ENCODE peak calls at places on chromosomes 12 and 14, in nine cellular contexts. Y is heart right ventricle; A is neuronal stem cell; N is PC-9; B is ascending aorta; M is A549; G is tibial artery; O is CD8-positive, alpha-beta memory T cell; C is heart left ventricle. L is an unnamed sample.

GRCh38 chr12:126493366-126494108 is 1428.3 kb downstream of the AACS start:
- DNase-seq in A (no peak), C (no peak), M (no peak), O (no peak), N (peak; percentile 78), B (no peak), G (no peak), Y (no peak), L (no peak)

GRCh38 chr14:75011356-75012097 is 8.8 kb downstream of the EIF2B2 start:
- DNase-seq in B (no peak), M (no peak), Y (no peak), G (no peak), A (no peak), O (no peak), C (no peak), N (no peak), L (peak; percentile 66)

GRCh38 chr14:104428860-104429259 is 150.7 kb upstream of the C14orf180 start:
- DNase-seq in B (no peak), Y (no peak), G (no peak), O (no peak), N (no peak), C (no peak), M (no peak), A (no peak), L (no peak)

GRCh38 chr12:65889144-65889880 is 65.0 kb downstream of the HMGA2 start:
- DNase-seq in O (no peak), C (no peak), B (no peak), M (no peak), G (no peak), N (no peak), A (no peak), Y (no peak), L (no peak)

GRCh38 chr14:64089920-64090319 is 204.3 kb downstream of the ESR2 start:
- DNase-seq in O (no peak), A (peak; percentile 35), M (no peak), N (no peak), C (no peak), G (no peak), Y (no peak), B (no peak), L (peak; percentile 14)

GRCh38 chr12:253116-253831 is 9.4 kb downstream of the SLC6A13 start:
- DNase-seq in G (no peak), Y (no peak), C (no peak), N (no peak), O (no peak), A (no peak), M (no peak), B (no peak), L (no peak)

GRCh38 chr12:11810160-11810559 is 160.7 kb downstream of the ETV6 start:
- DNase-seq in B (no peak), N (no peak), Y (no peak), O (no peak), M (no peak), G (no peak), A (no peak), C (no peak), L (no peak)

GRCh38 chr14:54922598-54922997 is 20.0 kb upstream of the GCH1 start:
- DNase-seq in N (no peak), G (no peak), M (no peak), O (no peak), C (no peak), A (no peak), B (no peak), Y (no peak), L (no peak)

GRCh38 chr14:102909462-102909861 is 13.0 kb upstream of the AMN start:
- DNase-seq in G (no peak), N (no peak), Y (no peak), O (no peak), M (no peak), B (no peak), A (no peak), C (no peak), L (no peak)

GRCh38 chr12:65695077-65695865 is 129.0 kb upstream of the HMGA2 start:
- DNase-seq in B (no peak), G (no peak), A (no peak), O (no peak), C (peak; percentile 33), M (peak; percentile 34), Y (peak; percentile 16), N (peak; percentile 54), L (peak; percentile 99)

GRCh38 chr14:104326848-104327247 is 188.5 kb downstream of the KIF26A start:
- DNase-seq in M (no peak), Y (no peak), G (peak; percentile 32), A (no peak), C (no peak), N (no peak), B (no peak), O (no peak), L (no peak)

GRCh38 chr12:131795688-131796410 is 32.3 kb upstream of the MMP17 start:
- DNase-seq in B (no peak), M (no peak), O (no peak), A (no peak), G (no peak), Y (no peak), C (no peak), N (peak; percentile 70), L (no peak)

GRCh38 chr12:56338643-56339422 is at the start of gene IL23A:
- DNase-seq in O (peak; percentile 93), Y (no peak), B (no peak), A (no peak), C (no peak), G (no peak), N (peak; percentile 71), M (no peak), L (no peak)

GRCh38 chr12:92074889-92075288 is 70.8 kb downstream of the BTG1 start:
- DNase-seq in Y (no peak), C (no peak), A (no peak), N (no peak), M (no peak), G (no peak), O (no peak), B (no peak), L (no peak)

GRCh38 chr14:58243790-58244555 is 670 bp upstream of the PSMA3 start:
- DNase-seq in M (peak; percentile 45), C (no peak), Y (no peak), G (peak; percentile 59), B (no peak), O (no peak), A (no peak), N (no peak), L (no peak)

GRCh38 chr12:110371408-110372055 is 32.0 kb downstream of the ANAPC7 start:
- DNase-seq in B (no peak), Y (no peak), G (peak; percentile 95), C (no peak), M (no peak), N (no peak), O (no peak), A (no peak), L (peak; percentile 17)
- H3K4me3 ChIP-seq in B (no peak overlapping the region), Y (no peak overlapping the region), G (no peak overlapping the region), C (no peak overlapping the region), M (no peak overlapping the region), N (no peak overlapping the region), O (no peak overlapping the region), A (no peak overlapping the region), L (no peak overlapping the region)

GRCh38 chr12:1377681-1378080 is 216.7 kb downstream of the FBXL14 start:
- DNase-seq in A (no peak), B (no peak), C (no peak), N (no peak), O (no peak), M (no peak), G (no peak), Y (no peak), L (no peak)
- H3K27ac ChIP-seq in A (no peak overlapping the region), B (no peak overlapping the region), C (no peak overlapping the region), N (no peak overlapping the region), O (no peak overlapping the region), M (no peak overlapping the region), G (no peak overlapping the region), Y (no peak overlapping the region), L (no peak overlapping the region)

DNA sequence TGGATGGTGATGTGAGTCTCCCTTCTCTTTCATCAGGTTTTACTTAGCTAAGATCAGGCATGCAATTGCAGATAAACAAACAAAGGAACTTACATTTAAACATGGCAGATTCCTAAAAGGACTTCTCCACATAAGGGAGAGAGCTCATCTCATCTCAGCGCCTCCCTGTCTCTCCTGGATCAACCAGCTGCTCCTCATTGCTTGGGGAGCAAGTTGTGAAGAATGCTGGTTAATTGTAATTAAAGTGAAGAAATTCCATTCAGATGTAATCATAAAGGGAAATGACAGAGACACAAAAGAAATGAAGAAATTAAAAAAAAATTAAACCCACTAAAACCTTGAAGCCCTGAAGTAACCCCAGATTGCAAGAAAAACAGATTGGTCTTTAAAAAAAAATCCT is 104.4 kb upstream of the DIO2 start:
- DNase-seq in G (no peak), A (no peak), O (no peak), M (no peak), B (no peak), C (no peak), Y (no peak), N (no peak), L (no peak)
- H3K4me3 ChIP-seq in G (no peak overlapping the region), A (no peak overlapping the region), O (no peak overlapping the region), M (no peak overlapping the region), B (no peak overlapping the region), C (no peak overlapping the region), Y (no peak overlapping the region), N (no peak overlapping the region), L (no peak overlapping the region)

GRCh38 chr12:49866859-49867579 is 24.1 kb upstream of the BCDIN3D start:
- DNase-seq in G (peak; percentile 76), C (peak; percentile 73), B (peak; percentile 16), A (peak; percentile 74), O (peak; percentile 79), M (peak; percentile 95), Y (peak; percentile 77), N (peak; percentile 82), L (peak; percentile 38)

GRCh38 chr12:49868952-49869815 is 26.3 kb upstream of the BCDIN3D start:
- DNase-seq in O (no peak), C (peak; percentile 94), M (no peak), Y (peak; percentile 94), A (no peak), B (peak; percentile 22), N (peak; percentile 90), G (peak; percentile 90), L (peak; percentile 90)

GRCh38 chr12:49865782-49866135 is 22.9 kb upstream of the BCDIN3D start:
- DNase-seq in Y (no peak), A (no peak), N (no peak), O (no peak), B (no peak), G (no peak), C (no peak), M (no peak), L (no peak)

GRCh38 chr12:49868449-49868848 is 25.5 kb upstream of the BCDIN3D start:
- DNase-seq in M (no peak), N (no peak), A (no peak), O (no peak), B (no peak), C (no peak), Y (no peak), G (no peak), L (no peak)

DNA sequence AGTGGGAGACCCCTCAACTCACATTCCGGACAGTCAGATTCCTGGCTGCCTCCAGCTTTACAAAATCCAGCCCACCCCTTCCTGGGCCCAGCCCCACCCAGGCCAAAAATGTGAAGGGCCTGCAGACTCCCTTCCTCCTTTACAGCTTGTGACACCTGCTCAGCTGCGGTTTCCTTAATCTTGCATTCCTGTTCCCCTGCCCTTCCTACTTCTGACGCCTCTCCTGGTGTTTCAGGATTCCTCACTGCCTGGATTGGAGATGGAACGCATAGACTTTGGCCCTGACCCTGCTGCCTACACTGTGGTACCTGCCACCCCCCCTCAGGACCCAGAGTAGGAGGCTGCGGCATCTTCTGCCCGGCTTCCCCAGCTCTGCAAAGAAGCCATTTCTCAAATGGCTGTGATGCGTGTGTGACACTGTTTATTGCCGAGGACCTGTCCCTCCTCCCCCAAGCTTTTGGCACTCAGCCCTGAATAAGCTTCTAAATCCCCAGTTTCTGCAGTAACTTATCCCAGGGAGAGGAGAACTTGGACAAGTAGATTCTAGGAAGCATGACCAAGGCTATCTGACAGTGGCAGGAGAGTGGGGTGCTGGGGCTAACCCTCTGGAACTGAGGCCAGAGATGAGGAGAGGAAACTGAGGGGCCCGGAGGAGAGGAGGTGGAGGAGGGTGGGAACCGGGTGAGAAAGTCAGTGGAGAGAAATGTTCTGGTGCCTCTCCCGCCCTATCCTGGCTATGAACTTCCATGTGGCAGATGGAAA is 24.9 kb upstream of the BCDIN3D start:
- DNase-seq in B (no peak), O (no peak), A (no peak), N (peak; percentile 75), G (no peak), Y (no peak), M (no peak), C (no peak), L (no peak)
- H3K27ac ChIP-seq in B (no peak overlapping the region), O (peak overlapping the region; percentile 31), A (no peak overlapping the region), N (peak overlapping the region; percentile 57), G (no peak overlapping the region), Y (peak overlapping the region; percentile 67), M (no peak overlapping the region), C (no peak overlapping the region), L (no peak overlapping the region)